ENCODE peak calls at places on chromosomes 13 and 19, in seven cellular contexts. Z is hepatocyte; L is NCI-H2171; A is effector CD4-positive, alpha-beta T cell; D is kidney tubule cell; P is type B pancreatic cell; Y is ELR. G is an unnamed sample.

GRCh38 chr13:28819748-28820098 is 416 bp upstream of the MTUS2 start:
- DNase-seq in D (peak), A (no peak), P (peak), Y (peak), Z (peak), L (no peak), G (peak)

GRCh38 chr13:65063753-65064152 is 2166.4 kb downstream of the PCDH9 start:
- DNase-seq in P (no peak), L (no peak), D (no peak), A (no peak), Z (no peak), Y (peak), G (no peak)

GRCh38 chr13:27953671-27954405 is 15.3 kb downstream of the CDX2 start:
- DNase-seq in P (peak), A (peak), L (peak), D (peak), Z (peak), Y (peak), G (no peak)

GRCh38 chr13:97307882-97308624 is 85.9 kb downstream of the MBNL2 start:
- DNase-seq in D (peak), L (no peak), Z (no peak), Y (peak), A (no peak), P (no peak), G (no peak)

GRCh38 chr19:45498411-45499195 is at the start of gene PPM1N:
- DNase-seq in Y (peak), D (no peak), L (no peak), Z (peak), P (no peak), A (peak), G (peak)

GRCh38 chr19:40144947-40145748 is 46.1 kb upstream of the MAP3K10 start:
- DNase-seq in P (no peak), L (no peak), Z (no peak), D (no peak), A (no peak), Y (no peak), G (no peak)

GRCh38 chr19:1851581-1852293 is 3.5 kb upstream of the REXO1 start:
- DNase-seq in L (no peak), A (peak), Y (no peak), Z (no peak), P (no peak), D (no peak), G (no peak)

GRCh38 chr19:54708781-54709180 is 15.5 kb upstream of the KIR3DL3 start:
- DNase-seq in D (no peak), L (no peak), A (no peak), Z (no peak), Y (no peak), P (no peak), G (no peak)

GRCh38 chr19:11377237-11377636 is 2.8 kb downstream of the SWSAP1 start:
- DNase-seq in D (peak), L (no peak), A (no peak), Y (peak), P (no peak), Z (peak), G (no peak)